ENCODE peak calls at places on chromosomes 3 and 15, in ten cellular contexts. B is DMS79 treated with DMSO at 0.1 percent for 48 hours; K is stimulated activated CD8-positive, alpha-beta memory T cell treated with anti-CD3 and anti-CD28 coated beads, Interleukin-12 subunit alpha, Interleukin-12 subunit beta, amount 100 ng/mL, for 1 hour; Z is anterior cingulate cortex; S is lung microvascular endothelial cell; F is HT-29; J is COR-L47; I is stimulated activated CD4-positive, alpha-beta T cell treated with anti-CD3 and anti-CD28 coated beads, Interleukin-1b, Interleukin-23, amount 100 ng/mL, for 1 hour; U is CD4-positive, alpha-beta T cell; V is GM12892. X is an unnamed sample.
A peak's percentile ranks its signal among the peaks of the same experiment; 100 is the strongest.

GRCh38 chr3:16264174-16264707 is 502 bp downstream of the DPH3 start:
- DNase-seq in F (no peak), U (no peak), J (no peak), V (no peak), Z (no peak), B (no peak), S (peak; percentile 7), K (no peak), I (no peak), X (no peak)

GRCh38 chr3:69051796-69052566 is at the start of gene TMF1:
- DNase-seq in I (peak; percentile 92), S (peak; percentile 99), K (peak; percentile 99), V (peak; percentile 64), F (peak; percentile 95), J (no peak), Z (no peak), U (peak; percentile 97), B (no peak), X (peak; percentile 99)

GRCh38 chr15:67025719-67026118 is 39.7 kb upstream of the SMAD3 start:
- DNase-seq in V (no peak), F (peak; percentile 51), S (peak; percentile 71), U (no peak), K (no peak), I (no peak), B (no peak), J (no peak), Z (no peak), X (no peak)

GRCh38 chr3:38588995-38589937 is 60.2 kb downstream of the SCN5A start:
- DNase-seq in J (no peak), S (no peak), B (no peak), F (no peak), V (no peak), Z (no peak), K (no peak), I (no peak), U (no peak), X (peak; percentile 44)

GRCh38 chr3:141100531-141101320 is 49.6 kb downstream of the SPSB4 start:
- DNase-seq in U (no peak), I (no peak), Z (no peak), S (no peak), J (no peak), V (no peak), F (no peak), B (no peak), K (no peak), X (peak; percentile 22)

GRCh38 chr15:78917888-78918287 is 27.0 kb downstream of the CTSH start:
- DNase-seq in Z (no peak), J (no peak), K (no peak), S (no peak), U (no peak), B (no peak), F (no peak), I (no peak), V (no peak), X (no peak)

GRCh38 chr3:81339040-81339845 is 422.2 kb downstream of the GBE1 start:
- DNase-seq in K (no peak), U (no peak), V (no peak), I (no peak), B (no peak), S (peak; percentile 11), F (peak; percentile 11), J (no peak), Z (no peak), X (no peak)

GRCh38 chr3:56976666-56977560 is 83.6 kb upstream of the SPATA12 start:
- DNase-seq in S (peak; percentile 65), Z (peak; percentile 16), B (peak; percentile 81), F (no peak), U (no peak), J (peak; percentile 46), V (no peak), K (no peak), I (no peak), X (no peak)

GRCh38 chr15:75410196-75410595 is 41.3 kb downstream of the SIN3A start:
- DNase-seq in Z (no peak), B (no peak), I (no peak), S (no peak), U (no peak), V (no peak), K (no peak), F (no peak), J (no peak), X (no peak)

X was measured in endodermal cell.